ENCODE peak calls at places on chromosomes 11 and 22, in nine cellular contexts. P, Y, F, L, I, K, Z, M and O are unnamed samples.

GRCh38 chr11:111635706-111636045 is 33.4 kb downstream of the SIK2 start:
- DNase-seq in Y (no peak), M (no peak), I (no peak), K (no peak), F (no peak), P (peak), L (peak), Z (no peak), O (no peak)

GRCh38 chr11:611001-611996 is 4.5 kb downstream of the IRF7 start:
- DNase-seq in L (no peak), Z (no peak), M (no peak), I (no peak), P (no peak), K (no peak), Y (no peak), F (no peak), O (no peak)

GRCh38 chr22:36136475-36136874 is 24.1 kb downstream of the APOL3 start:
- DNase-seq in P (peak), F (no peak), Z (no peak), Y (no peak), K (no peak), L (peak), I (peak), M (no peak), O (no peak)

GRCh38 chr22:34992672-34993071 is 73.3 kb upstream of the ISX start:
- DNase-seq in Y (no peak), Z (peak), K (no peak), P (peak), I (no peak), F (peak), L (no peak), M (no peak), O (no peak)

GRCh38 chr22:18955696-18956095 is 19.6 kb upstream of the PRODH start:
- DNase-seq in K (no peak), P (no peak), Y (peak), M (no peak), L (no peak), I (no peak), Z (no peak), F (no peak), O (no peak)

GRCh38 chr22:37381489-37381888 is 45.8 kb downstream of the ELFN2 start:
- DNase-seq in F (no peak), P (peak), I (no peak), L (no peak), Y (no peak), K (no peak), Z (no peak), M (peak), O (no peak)

GRCh38 chr11:104570088-104570701 is 328.1 kb downstream of the CASP12 start:
- DNase-seq in I (no peak), Z (no peak), Y (no peak), K (no peak), P (peak), F (no peak), M (peak), L (no peak), O (no peak)

GRCh38 chr11:13970986-13971385 is 8.5 kb downstream of the SPON1 start:
- DNase-seq in Z (peak), K (peak), M (peak), L (no peak), Y (peak), P (no peak), F (peak), I (no peak), O (no peak)

GRCh38 chr11:86798988-86799387 is 1.4 kb upstream of the PRSS23 start:
- DNase-seq in F (no peak), L (no peak), K (no peak), I (no peak), Z (no peak), Y (no peak), P (peak), M (no peak), O (no peak)

GRCh38 chr11:128323381-128323780 is 264.0 kb downstream of the ETS1 start:
- DNase-seq in P (no peak), L (no peak), Y (no peak), K (no peak), F (peak), I (no peak), M (no peak), Z (peak), O (no peak)

GRCh38 chr11:128695539-128696221 is 1.8 kb downstream of the FLI1 start:
- DNase-seq in K (no peak), L (no peak), F (peak), P (no peak), M (no peak), Y (no peak), I (no peak), Z (no peak), O (no peak)

GRCh38 chr11:70537576-70538571 is 139.5 kb downstream of the CTTN start:
- DNase-seq in M (no peak), F (no peak), Y (peak), Z (no peak), P (no peak), L (no peak), K (peak), I (no peak), O (no peak)

GRCh38 chr22:22593964-22594656 is 35.0 kb upstream of the PRAME start:
- DNase-seq in K (peak), Z (peak), Y (peak), P (peak), I (no peak), M (peak), L (no peak), F (peak), O (no peak)

GRCh38 chr11:19868871-19869270 is 156.2 kb downstream of the NAV2 start:
- DNase-seq in F (no peak), Y (no peak), I (no peak), Z (no peak), M (no peak), P (peak), L (peak), K (no peak), O (no peak)

GRCh38 chr11:109641549-109641948 is 219.6 kb downstream of the C11orf87 start:
- DNase-seq in P (peak), I (no peak), L (no peak), M (peak), Y (no peak), K (no peak), Z (peak), F (peak), O (no peak)
- TF ChIP-seq CTCF in P (no peak), I (no peak), L (no peak), M (peak), Y (peak), K (no peak), Z (peak), F (no peak), O (no peak)

DNA sequence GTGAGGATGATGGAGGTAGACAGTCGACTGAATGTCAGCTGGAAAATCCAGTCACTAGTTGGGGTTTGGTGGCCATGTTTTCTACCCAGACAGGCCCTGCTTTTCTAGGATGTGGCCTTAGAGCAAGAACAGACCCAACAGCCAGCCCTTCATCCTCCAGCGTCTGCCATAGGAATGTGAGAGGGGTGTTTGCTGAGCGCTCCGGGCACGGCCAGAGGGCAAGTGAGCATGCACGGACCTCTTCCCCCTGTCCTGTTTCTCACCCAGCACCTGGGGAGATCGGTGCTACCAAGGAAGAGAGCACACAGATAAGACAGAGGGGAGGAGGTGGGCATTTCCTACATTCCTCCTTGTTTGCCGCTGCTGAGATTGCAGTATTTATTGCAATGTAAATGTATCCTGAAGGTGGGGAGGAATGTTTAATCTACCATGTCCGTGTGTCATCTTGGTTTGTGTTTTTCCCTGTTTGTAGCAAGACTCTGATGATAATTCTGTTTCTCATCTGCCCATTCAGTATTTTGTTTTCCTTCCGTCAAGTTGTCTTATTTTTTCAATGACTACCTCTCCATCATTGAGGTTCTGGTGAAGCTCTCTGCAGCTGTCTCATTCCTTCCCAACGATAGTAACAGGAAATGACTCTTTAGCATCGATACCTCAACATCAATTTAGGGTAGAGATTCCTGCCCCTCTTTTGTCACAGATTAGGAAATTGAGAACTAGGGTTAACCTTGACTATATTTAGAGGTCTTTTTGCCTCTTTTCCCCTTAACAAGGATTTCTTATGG is 4.9 kb upstream of the ATF4 start:
- DNase-seq in K (no peak), M (no peak), Y (no peak), L (no peak), P (no peak), Z (no peak), F (no peak), I (no peak), O (no peak)
- TF ChIP-seq CTCF in K (no peak), M (no peak), Y (no peak), L (no peak), P (no peak), Z (no peak), F (no peak), I (no peak), O (no peak)

DNA sequence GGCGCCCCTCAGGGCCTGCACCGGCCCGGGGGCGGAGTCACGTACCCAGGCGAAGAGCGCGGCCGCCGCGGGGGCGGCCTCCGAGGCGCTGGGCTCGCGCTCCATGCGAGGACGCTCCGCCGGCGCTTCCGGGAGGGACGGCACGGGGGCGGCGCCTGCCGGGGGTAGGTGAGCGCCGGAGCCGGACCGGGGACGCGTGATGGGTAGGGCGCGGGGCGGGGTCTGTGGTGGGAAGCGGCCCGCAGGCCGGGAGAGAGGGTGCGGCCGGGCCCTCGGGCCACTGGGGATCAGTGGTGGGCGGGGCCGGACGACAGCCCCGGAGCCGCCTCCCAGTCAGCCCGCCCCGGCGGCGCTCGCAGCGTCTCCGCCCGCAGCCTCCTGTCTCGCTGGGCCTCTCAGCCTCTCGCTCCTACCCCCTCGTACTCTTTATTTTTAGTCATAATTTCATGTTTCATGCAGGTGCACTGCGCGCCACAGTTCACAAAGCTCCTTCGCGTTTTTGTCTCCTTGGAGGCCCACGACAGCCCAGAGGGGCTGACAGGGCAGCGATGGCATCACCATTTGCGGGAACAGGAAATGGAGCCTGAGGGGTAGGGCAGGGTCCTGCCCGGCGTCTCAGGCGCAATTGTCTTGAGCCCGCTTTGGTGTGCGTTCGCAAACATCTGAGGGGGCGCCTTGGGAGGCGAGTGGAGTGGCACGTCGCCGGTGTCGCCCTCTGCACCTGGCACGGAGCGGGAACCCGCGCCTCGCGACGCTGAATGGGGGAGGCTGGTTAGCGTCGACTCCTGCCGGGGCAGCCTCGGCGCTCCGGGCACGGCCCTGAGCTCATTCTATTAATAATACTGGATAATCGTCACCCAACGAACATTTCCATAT is at the start of gene SERGEF:
- DNase-seq in L (peak), K (peak), P (peak), M (peak), Z (peak), Y (peak), I (peak), F (peak), O (peak)
- TF ChIP-seq CTCF in L (no peak), K (no peak), P (no peak), M (peak), Z (no peak), Y (no peak), I (peak), F (no peak), O (no peak)

DNA sequence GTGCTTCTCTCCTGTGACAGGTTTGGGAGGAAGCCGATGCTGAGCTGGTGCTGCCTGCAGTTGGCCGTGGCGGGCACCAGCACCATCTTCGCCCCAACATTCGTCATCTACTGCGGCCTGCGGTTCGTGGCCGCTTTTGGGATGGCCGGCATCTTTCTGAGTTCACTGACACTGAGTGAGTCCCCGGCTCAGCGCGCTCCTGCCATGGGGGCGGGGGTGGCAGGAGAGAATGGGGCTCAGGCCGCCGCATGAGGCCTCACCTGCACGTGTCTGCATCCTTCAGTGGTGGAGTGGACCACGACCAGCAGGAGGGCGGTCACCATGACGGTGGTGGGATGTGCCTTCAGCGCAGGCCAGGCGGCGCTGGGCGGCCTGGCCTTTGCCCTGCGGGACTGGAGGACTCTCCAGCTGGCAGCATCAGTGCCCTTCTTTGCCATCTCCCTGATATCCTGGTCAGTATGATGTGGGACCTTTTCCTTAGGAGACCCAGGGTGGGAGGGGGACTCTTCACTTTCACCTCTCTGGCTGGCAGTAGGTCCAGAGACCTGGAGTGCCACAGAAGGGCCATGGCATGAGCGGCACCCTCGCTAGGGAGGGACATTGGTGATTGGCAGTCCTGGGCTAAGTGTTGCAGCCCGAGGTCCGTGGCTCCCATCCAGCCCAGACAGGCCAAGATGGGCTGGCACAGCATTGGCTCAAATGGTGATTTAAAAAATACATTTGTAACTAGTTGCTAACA is 28.9 kb upstream of the SLC22A12 start:
- DNase-seq in Z (no peak), I (no peak), K (no peak), F (no peak), P (no peak), M (no peak), L (no peak), Y (no peak), O (no peak)
- TF ChIP-seq CTCF in Z (no peak), I (no peak), K (no peak), F (no peak), P (no peak), M (no peak), L (no peak), Y (no peak), O (no peak)

GRCh38 chr11:26993965-26994446 is at the start of gene FIBIN:
- DNase-seq in M (peak), I (no peak), P (peak), Z (peak), K (peak), Y (peak), F (no peak), L (peak), O (no peak)

GRCh38 chr11:26992031-26992541 is 1.8 kb upstream of the FIBIN start:
- DNase-seq in K (no peak), Z (no peak), I (no peak), Y (no peak), P (peak), M (peak), F (no peak), L (no peak), O (no peak)

GRCh38 chr11:26996056-26996455 is 2.1 kb downstream of the FIBIN start:
- DNase-seq in K (no peak), P (no peak), Y (no peak), F (no peak), M (no peak), L (no peak), Z (no peak), I (no peak), O (no peak)

DNA sequence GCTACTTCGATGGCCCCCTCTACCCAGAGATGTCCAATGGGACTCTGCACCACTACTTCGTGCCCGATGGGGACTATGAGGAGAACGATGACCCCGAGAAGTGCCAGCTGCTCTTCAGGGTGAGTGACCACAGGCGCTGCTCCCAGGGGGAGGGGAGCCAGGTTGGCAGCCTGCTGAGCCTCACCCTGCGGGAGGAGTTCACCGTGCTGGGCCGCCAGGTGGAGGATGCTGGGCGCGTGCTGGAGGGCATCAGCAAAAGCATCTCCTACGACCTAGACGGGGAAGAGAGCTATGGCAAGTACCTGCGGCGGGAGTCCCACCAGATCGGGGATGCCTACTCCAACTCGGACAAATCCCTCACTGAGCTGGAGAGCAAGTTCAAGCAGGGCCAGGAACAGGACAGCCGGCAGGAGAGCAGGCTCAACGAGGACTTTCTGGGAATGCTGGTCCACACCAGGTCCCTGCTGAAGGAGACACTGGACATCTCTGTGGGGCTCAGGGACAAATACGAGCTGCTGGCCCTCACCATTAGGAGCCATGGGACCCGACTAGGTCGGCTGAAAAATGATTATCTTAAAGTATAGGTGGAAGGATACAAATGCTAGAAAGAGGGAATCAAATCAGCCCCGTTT is 783 bp downstream of the FIBIN start:
- DNase-seq in Y (peak), K (no peak), P (no peak), F (no peak), I (no peak), M (no peak), L (peak), Z (peak), O (no peak)
- TF ChIP-seq CTCF in Y (no peak), K (no peak), P (no peak), F (no peak), I (no peak), M (no peak), L (no peak), Z (no peak), O (no peak)

DNA sequence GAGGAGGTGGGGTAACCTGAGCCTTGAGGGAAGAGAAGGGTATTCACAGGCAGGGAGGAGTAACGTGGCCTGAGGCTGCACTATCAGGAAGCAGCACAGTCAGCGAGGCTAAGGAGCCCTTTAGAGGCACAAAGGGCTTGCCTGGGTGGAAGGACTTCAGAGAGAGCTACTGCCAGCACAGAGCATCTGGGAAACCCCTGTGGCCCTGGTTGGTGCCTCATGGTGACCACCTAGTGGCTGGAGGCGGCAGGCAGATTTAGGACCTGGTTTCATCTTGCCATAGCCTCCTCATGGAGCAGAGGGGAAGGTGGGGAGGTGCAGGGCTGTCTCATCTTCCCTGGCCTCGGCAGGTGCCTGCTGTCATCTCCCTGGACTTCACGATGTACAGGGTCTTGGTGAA is 64.5 kb downstream of the MPPED1 start:
- DNase-seq in M (no peak), I (no peak), L (no peak), Z (peak), F (peak), Y (no peak), P (no peak), K (no peak), O (no peak)
- TF ChIP-seq CTCF in M (no peak), I (no peak), L (no peak), Z (no peak), F (no peak), Y (no peak), P (no peak), K (no peak), O (no peak)

GRCh38 chr22:50253941-50254340 is 2.9 kb upstream of the HDAC10 start:
- DNase-seq in L (no peak), P (no peak), F (no peak), K (no peak), Z (no peak), Y (no peak), M (no peak), I (no peak), O (peak)

GRCh38 chr22:50251472-50252054 is 498 bp upstream of the HDAC10 start:
- DNase-seq in M (no peak), L (no peak), K (no peak), P (no peak), Y (no peak), Z (peak), F (no peak), I (no peak), O (no peak)

GRCh38 chr22:50250555-50251471 is at the start of gene HDAC10:
- DNase-seq in F (peak), M (peak), Y (peak), I (no peak), Z (peak), K (peak), L (peak), P (peak), O (peak)

GRCh38 chr22:50253046-50253580 is 2.0 kb upstream of the HDAC10 start:
- DNase-seq in Y (no peak), K (no peak), P (no peak), I (no peak), Z (no peak), L (no peak), M (no peak), F (no peak), O (peak)

GRCh38 chr22:50252081-50253045 is 1.3 kb upstream of the HDAC10 start:
- DNase-seq in Z (peak), I (peak), F (peak), P (peak), M (peak), L (peak), Y (peak), K (peak), O (peak)
- TF ChIP-seq CTCF in Z (peak), I (peak), F (peak), P (peak), M (peak), L (peak), Y (peak), K (peak), O (peak)

GRCh38 chr22:45335021-45335818 is 25.5 kb downstream of the FAM118A start:
- DNase-seq in P (no peak), I (peak), L (peak), K (peak), Z (peak), F (no peak), Y (peak), M (peak), O (no peak)
- TF ChIP-seq CTCF in P (peak), I (no peak), L (peak), K (peak), Z (peak), F (no peak), Y (peak), M (peak), O (no peak)

GRCh38 chr11:94974178-94974577 is 669 bp downstream of the KDM4D start:
- DNase-seq in I (no peak), M (no peak), Z (no peak), F (no peak), L (no peak), P (no peak), K (no peak), Y (no peak), O (no peak)

GRCh38 chr11:94968334-94968958 is 4.9 kb downstream of the CWC15 start:
- DNase-seq in L (no peak), F (no peak), Z (peak), K (no peak), P (peak), Y (no peak), M (peak), I (no peak), O (no peak)

GRCh38 chr11:94975599-94975998 is 2.1 kb downstream of the KDM4D start:
- DNase-seq in M (no peak), I (no peak), Z (no peak), P (no peak), Y (no peak), L (no peak), K (no peak), F (no peak), O (no peak)

GRCh38 chr11:94973099-94973968 is at the start of the genes CWC15 and KDM4D:
- DNase-seq in F (peak), M (peak), K (peak), Y (peak), L (peak), Z (peak), P (peak), I (peak), O (peak)
- TF ChIP-seq CTCF in F (no peak), M (no peak), K (no peak), Y (no peak), L (no peak), Z (no peak), P (no peak), I (no peak), O (no peak)